ENCODE peak calls at places on chromosomes 16 and 17, in five cellular contexts. L is K562, J is GM12878, Y is H1, F is HepG2. R is an unnamed sample.

GRCh38 chr17:6255331-6255730 is 179.6 kb downstream of the AIPL1 start:
- DNase-seq in L (no peak), J (no peak), Y (no peak), F (no peak), R (no peak)

GRCh38 chr17:38598536-38598935 is 7.2 kb downstream of the SRCIN1 start:
- DNase-seq in L (peak), J (no peak), Y (peak), F (peak), R (peak)

GRCh38 chr17:4950075-4950756 is 703 bp upstream of the ENO3 start:
- DNase-seq in L (peak), J (no peak), Y (no peak), F (peak), R (peak)

GRCh38 chr16:27223226-27223610 is 19.9 kb downstream of the KDM8 start:
- DNase-seq in L (no peak), J (no peak), Y (no peak), F (no peak), R (no peak)

GRCh38 chr17:56733833-56734232 is 99.9 kb downstream of the C17orf67 start:
- DNase-seq in L (no peak), J (no peak), Y (no peak), F (no peak), R (no peak)

GRCh38 chr17:7997186-7997585 is 5.2 kb upstream of the GUCY2D start:
- DNase-seq in L (no peak), J (no peak), Y (no peak), F (peak), R (peak)

GRCh38 chr17:9242497-9242881 is 221.2 kb downstream of the NTN1 start:
- DNase-seq in L (no peak), J (no peak), Y (no peak), F (no peak), R (no peak)

GRCh38 chr16:89958068-89958467 is 9.5 kb downstream of the DEF8 start:
- DNase-seq in L (peak), J (no peak), Y (no peak), F (peak), R (peak)

GRCh38 chr16:4987580-4988374 is 29.6 kb downstream of the SEC14L5 start:
- DNase-seq in L (peak), J (no peak), Y (no peak), F (no peak), R (peak)

GRCh38 chr17:46178550-46179198 is 14.6 kb downstream of the KANSL1 start:
- DNase-seq in L (no peak), J (no peak), Y (no peak), F (no peak), R (no peak)

GRCh38 chr17:16470302-16470701 is 21.7 kb downstream of the LRRC75A start:
- DNase-seq in L (no peak), J (no peak), Y (no peak), F (no peak), R (no peak)

GRCh38 chr17:16449121-16449570 is 33.8 kb downstream of the TRPV2 start:
- DNase-seq in L (no peak), J (no peak), Y (no peak), F (no peak), R (no peak)

GRCh38 chr16:74868501-74868900 is 93.9 kb upstream of the FA2H start:
- DNase-seq in L (no peak), J (no peak), Y (no peak), F (peak), R (peak)

GRCh38 chr16:4015275-4015990 is 100.8 kb downstream of the ADCY9 start:
- DNase-seq in L (no peak), J (no peak), Y (no peak), F (peak), R (no peak)

GRCh38 chr16:4488486-4488967 is 12.3 kb downstream of the HMOX2 start:
- DNase-seq in L (no peak), J (no peak), Y (no peak), F (no peak), R (no peak)

GRCh38 chr17:40364121-40364861 is at the start of gene GJD3:
- DNase-seq in L (no peak), J (no peak), Y (no peak), F (no peak), R (peak)

GRCh38 chr17:77884019-77884418 is 74.5 kb upstream of the TNRC6C start:
- DNase-seq in L (no peak), J (no peak), Y (no peak), F (no peak), R (peak)

GRCh38 chr16:57194512-57194911 is 8.4 kb downstream of the RSPRY1 start:
- DNase-seq in L (no peak), J (no peak), Y (no peak), F (peak), R (no peak)

GRCh38 chr16:67842509-67843342 is 606 bp downstream of the THAP11 start:
- DNase-seq in L (no peak), J (no peak), Y (no peak), F (peak), R (peak)

GRCh38 chr17:60345233-60345632 is 46.7 kb downstream of the USP32 start:
- DNase-seq in L (no peak), J (no peak), Y (no peak), F (no peak), R (no peak)

GRCh38 chr17:69906306-69906705 is 168.7 kb upstream of the KCNJ16 start:
- DNase-seq in L (no peak), J (no peak), Y (no peak), F (no peak), R (no peak)

GRCh38 chr17:63399856-63400255 is 46.2 kb downstream of the CYB561 start:
- DNase-seq in L (no peak), J (no peak), Y (no peak), F (no peak), R (no peak)
- TF ChIP-seq CREB1 in L (no peak), J (no peak), Y (no peak), F (no peak), R (no peak)

GRCh38 chr16:54927125-54928015 is 3.3 kb upstream of the IRX5 start:
- DNase-seq in L (no peak), J (no peak), Y (no peak), F (no peak), R (no peak)
- TF ChIP-seq EZH2 in L (no peak), J (no peak), Y (peak), F (no peak), R (no peak)

GRCh38 chr17:75918112-75918445 is 13.4 kb upstream of the MRPL38 start:
- DNase-seq in L (no peak), J (no peak), Y (no peak), F (no peak), R (no peak)

GRCh38 chr17:75917443-75918111 is 12.9 kb upstream of the MRPL38 start:
- DNase-seq in L (no peak), J (no peak), Y (no peak), F (no peak), R (no peak)

GRCh38 chr17:75921596-75921995 is 16.9 kb upstream of the MRPL38 start:
- DNase-seq in L (no peak), J (no peak), Y (no peak), F (no peak), R (no peak)

GRCh38 chr17:75920045-75920560 is 15.4 kb upstream of the MRPL38 start:
- DNase-seq in L (no peak), J (no peak), Y (no peak), F (no peak), R (no peak)

GRCh38 chr17:75919611-75920010 is 14.9 kb upstream of the MRPL38 start:
- DNase-seq in L (no peak), J (no peak), Y (no peak), F (no peak), R (no peak)
- TF ChIP-seq CREB1 in L (no peak), J (no peak), Y (no peak), F (no peak), R (no peak)

DNA sequence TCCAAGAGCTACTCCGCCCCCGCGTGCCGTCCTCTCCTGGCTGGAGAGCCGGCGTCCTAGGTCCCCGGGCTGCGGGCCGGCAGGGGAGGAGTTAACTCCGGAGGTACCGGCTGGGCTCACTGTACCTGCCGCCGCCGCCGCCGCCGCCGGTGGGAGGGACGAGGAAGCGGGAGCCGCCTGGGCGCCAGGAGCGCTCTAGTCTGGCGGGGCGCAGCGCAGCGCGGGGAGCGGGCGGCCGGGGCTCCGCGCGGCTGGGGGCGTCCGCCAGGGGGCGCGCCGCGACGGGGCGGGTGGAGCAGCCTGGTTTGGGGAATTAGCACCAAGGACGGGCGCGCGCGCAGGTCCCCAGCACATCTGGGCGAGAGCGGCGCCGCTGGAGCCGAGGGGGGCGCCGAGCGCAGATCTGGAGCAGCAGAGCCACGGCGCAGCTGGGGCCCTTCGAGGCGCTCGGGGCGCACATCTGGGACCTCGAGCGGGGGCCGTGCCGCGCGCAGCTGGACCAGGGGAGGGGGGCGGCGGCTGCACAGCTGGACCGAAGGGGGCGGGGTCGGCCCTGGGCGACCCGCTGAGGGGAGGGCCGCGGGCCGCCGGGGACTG is at the start of gene NXPH3:
- DNase-seq in L (peak), J (no peak), Y (no peak), F (peak), R (peak)
- TF ChIP-seq EZH2 in L (no peak), J (no peak), Y (no peak), F (no peak), R (no peak)

GRCh38 chr17:64984181-64984580 is 64.9 kb upstream of the LRRC37A3 start:
- DNase-seq in L (no peak), J (no peak), Y (no peak), F (no peak), R (no peak)
- TF ChIP-seq CREB1 in L (no peak), J (no peak), Y (no peak), F (no peak), R (no peak)

DNA sequence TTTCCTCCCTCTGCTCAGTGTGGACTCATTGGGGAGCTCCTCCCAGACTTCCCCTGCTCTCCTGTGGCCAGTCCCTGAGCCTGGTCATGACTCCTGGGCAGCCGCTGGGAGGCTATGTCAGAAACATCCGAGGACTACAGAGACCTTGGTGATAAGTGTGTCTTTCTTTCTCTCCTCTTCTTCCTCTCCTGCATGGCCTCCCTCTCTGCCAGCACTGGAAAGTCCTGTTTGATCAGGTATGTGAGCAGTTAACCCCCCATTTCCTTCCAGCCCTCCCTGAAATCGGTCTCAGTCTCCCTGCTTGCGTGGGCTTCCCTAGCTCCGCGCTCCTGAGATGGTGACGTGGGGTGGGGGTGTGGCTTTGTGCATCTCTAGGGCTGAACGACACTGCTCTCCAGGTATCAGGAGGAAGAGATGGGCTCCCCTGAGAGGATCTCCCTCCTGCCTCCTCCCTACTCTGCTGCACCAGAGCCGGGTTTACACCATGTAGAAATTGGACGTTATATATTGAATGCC is 2.1 kb downstream of the RHBDL3 start:
- DNase-seq in L (no peak), J (no peak), Y (no peak), F (no peak), R (peak)
- TF ChIP-seq EZH2 in L (no peak), J (no peak), Y (no peak), F (no peak), R (no peak)

DNA sequence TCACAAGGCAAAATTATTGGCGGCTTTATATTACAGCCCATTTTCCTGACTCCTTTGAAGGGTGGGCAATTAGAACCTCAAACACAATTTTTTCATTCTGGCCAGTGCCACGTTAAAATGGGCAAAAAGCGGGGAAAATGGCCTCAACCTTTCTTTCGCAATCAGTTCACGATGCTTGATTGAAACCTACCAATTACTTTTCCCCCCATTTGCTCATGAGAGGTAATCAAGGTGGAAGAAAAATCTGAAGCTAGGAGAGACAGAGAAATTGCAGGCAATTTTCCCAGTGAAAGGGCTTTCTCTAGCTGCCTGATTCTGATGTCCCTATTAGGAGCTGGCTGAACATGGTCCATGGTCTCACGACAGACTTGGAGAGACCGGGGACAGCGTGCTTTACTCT is 215.1 kb downstream of the SLC39A11 start:
- DNase-seq in L (no peak), J (no peak), Y (no peak), F (no peak), R (no peak)
- TF ChIP-seq CREB1 in L (no peak), J (no peak), Y (no peak), F (no peak), R (no peak)

GRCh38 chr16:73069581-73070262 is 21.8 kb upstream of the ZFHX3 start:
- DNase-seq in L (no peak), J (no peak), Y (no peak), F (no peak), R (no peak)
- TF ChIP-seq EZH2 in L (no peak), J (no peak), Y (no peak), F (no peak), R (no peak)

R was measured in GM23338.